ENCODE peak calls at places on chromosomes 3 and 15, in five cellular contexts. One of them, this sample, is unnamed.

GRCh38 chr3:57928511-57928910 is 79.7 kb upstream of the FLNB start:
- ATAC-seq in GM12878: no peak
- ATAC-seq in upper lobe of left lung: no peak
- ATAC-seq in K562: no peak
- ATAC-seq in HepG2: no peak
- ATAC-seq in this sample: no peak

GRCh38 chr3:50390523-50391177 is 31.3 kb upstream of the TMEM115 start:
- ATAC-seq in GM12878: no peak
- ATAC-seq in upper lobe of left lung: peak; percentile 2
- ATAC-seq in K562: peak; percentile 21
- ATAC-seq in HepG2: peak; percentile 6
- ATAC-seq in this sample: peak; percentile 21

GRCh38 chr3:107668963-107669362 is 146.2 kb downstream of the BBX start:
- ATAC-seq in GM12878: no peak
- ATAC-seq in upper lobe of left lung: no peak
- ATAC-seq in K562: no peak
- ATAC-seq in HepG2: no peak
- ATAC-seq in this sample: no peak

GRCh38 chr3:172853911-172854648 is 103.6 kb downstream of the ECT2 start:
- ATAC-seq in GM12878: no peak
- ATAC-seq in upper lobe of left lung: no peak
- ATAC-seq in K562: no peak
- ATAC-seq in HepG2: no peak
- ATAC-seq in this sample: no peak

GRCh38 chr15:55710286-55710685 is 32.7 kb downstream of the PRTG start:
- ATAC-seq in GM12878: no peak
- ATAC-seq in upper lobe of left lung: no peak
- ATAC-seq in K562: no peak
- ATAC-seq in HepG2: no peak
- ATAC-seq in this sample: no peak

GRCh38 chr15:71748327-71748726 is 62.0 kb upstream of the NR2E3 start:
- ATAC-seq in GM12878: peak; percentile 49
- ATAC-seq in upper lobe of left lung: no peak
- ATAC-seq in K562: no peak
- ATAC-seq in HepG2: no peak
- ATAC-seq in this sample: no peak

GRCh38 chr3:66144792-66145733 is 75.7 kb upstream of the SLC25A26 start:
- ATAC-seq in GM12878: no peak
- ATAC-seq in upper lobe of left lung: no peak
- ATAC-seq in K562: no peak
- ATAC-seq in HepG2: no peak
- ATAC-seq in this sample: no peak

GRCh38 chr3:143784446-143784845 is 63.8 kb downstream of the SLC9A9 start:
- ATAC-seq in GM12878: no peak
- ATAC-seq in upper lobe of left lung: no peak
- ATAC-seq in K562: no peak
- ATAC-seq in HepG2: no peak
- ATAC-seq in this sample: no peak

GRCh38 chr3:66350601-66351000 is 129.8 kb downstream of the SLC25A26 start:
- ATAC-seq in GM12878: no peak
- ATAC-seq in upper lobe of left lung: no peak
- ATAC-seq in K562: no peak
- ATAC-seq in HepG2: no peak
- ATAC-seq in this sample: no peak

GRCh38 chr15:101194246-101195138 is 57.4 kb downstream of the CHSY1 start:
- ATAC-seq in GM12878: no peak
- ATAC-seq in upper lobe of left lung: no peak
- ATAC-seq in K562: no peak
- ATAC-seq in HepG2: no peak
- ATAC-seq in this sample: peak; percentile 46

GRCh38 chr15:70320077-70320830 is 222.5 kb upstream of the TLE3 start:
- ATAC-seq in GM12878: peak; percentile 55
- ATAC-seq in upper lobe of left lung: no peak
- ATAC-seq in K562: no peak
- ATAC-seq in HepG2: no peak
- ATAC-seq in this sample: no peak

GRCh38 chr3:80350771-80351170 is 583.0 kb upstream of the ROBO1 start:
- ATAC-seq in GM12878: no peak
- ATAC-seq in upper lobe of left lung: no peak
- ATAC-seq in K562: no peak
- ATAC-seq in HepG2: no peak
- ATAC-seq in this sample: no peak

GRCh38 chr15:59595434-59595915 is 16.1 kb upstream of the GCNT3 start:
- ATAC-seq in GM12878: no peak
- ATAC-seq in upper lobe of left lung: no peak
- ATAC-seq in K562: no peak
- ATAC-seq in HepG2: peak; percentile 78
- ATAC-seq in this sample: no peak

GRCh38 chr15:25052191-25052999 is 97.6 kb downstream of the SNRPN start:
- ATAC-seq in GM12878: no peak
- ATAC-seq in upper lobe of left lung: no peak
- ATAC-seq in K562: no peak
- ATAC-seq in HepG2: no peak
- ATAC-seq in this sample: no peak

GRCh38 chr3:4645468-4645867 is 152.3 kb downstream of the ITPR1 start:
- ATAC-seq in GM12878: no peak
- ATAC-seq in upper lobe of left lung: no peak
- ATAC-seq in K562: no peak
- ATAC-seq in HepG2: no peak
- ATAC-seq in this sample: no peak

GRCh38 chr3:53677406-53677805 is 168.8 kb downstream of the CHDH start:
- ATAC-seq in GM12878: peak; percentile 35
- ATAC-seq in upper lobe of left lung: peak; percentile 54
- ATAC-seq in K562: peak; percentile 65
- ATAC-seq in HepG2: peak; percentile 96
- ATAC-seq in this sample: no peak

GRCh38 chr3:159992601-159993000 is 4.0 kb downstream of the IL12A start:
- ATAC-seq in GM12878: no peak
- ATAC-seq in upper lobe of left lung: no peak
- ATAC-seq in K562: no peak
- ATAC-seq in HepG2: no peak
- ATAC-seq in this sample: no peak

GRCh38 chr3:159987291-159987711 is 1.3 kb upstream of the IL12A start:
- ATAC-seq in GM12878: peak; percentile 7
- ATAC-seq in upper lobe of left lung: no peak
- ATAC-seq in K562: no peak
- ATAC-seq in HepG2: peak; percentile 49
- ATAC-seq in this sample: no peak

GRCh38 chr3:159991591-159991990 is 3.0 kb downstream of the IL12A start:
- ATAC-seq in GM12878: no peak
- ATAC-seq in upper lobe of left lung: no peak
- ATAC-seq in K562: no peak
- ATAC-seq in HepG2: no peak
- ATAC-seq in this sample: no peak

GRCh38 chr3:159989973-159990846 is 1.6 kb downstream of the IL12A start:
- ATAC-seq in GM12878: peak; percentile 3
- ATAC-seq in upper lobe of left lung: no peak
- ATAC-seq in K562: peak; percentile 16
- ATAC-seq in HepG2: peak; percentile 36
- ATAC-seq in this sample: no peak

GRCh38 chr3:159988617-159989251 is at the start of gene IL12A:
- ATAC-seq in GM12878: peak; percentile 92
- ATAC-seq in upper lobe of left lung: peak; percentile 93
- ATAC-seq in K562: peak; percentile 99
- ATAC-seq in HepG2: peak; percentile 98
- ATAC-seq in this sample: peak; percentile 92
- TF ChIP-seq POLR2AphosphoS5 in GM12878: no peak
- TF ChIP-seq POLR2AphosphoS5 in upper lobe of left lung: no peak
- TF ChIP-seq POLR2AphosphoS5 in K562: no peak
- TF ChIP-seq POLR2AphosphoS5 in HepG2: no peak
- TF ChIP-seq POLR2AphosphoS5 in this sample: peak; percentile 15

GRCh38 chr15:99574502-99574901 is 8.7 kb downstream of the MEF2A start:
- ATAC-seq in GM12878: no peak
- ATAC-seq in upper lobe of left lung: no peak
- ATAC-seq in K562: no peak
- ATAC-seq in HepG2: no peak
- ATAC-seq in this sample: no peak
- H3K27ac ChIP-seq in GM12878: no peak overlapping the region
- H3K27ac ChIP-seq in upper lobe of left lung: no peak overlapping the region
- H3K27ac ChIP-seq in K562: no peak overlapping the region
- H3K27ac ChIP-seq in HepG2: no peak overlapping the region
- H3K27ac ChIP-seq in this sample: no peak overlapping the region

GRCh38 chr15:35290301-35290721 is 205.2 kb upstream of the NANOGP8 start:
- ATAC-seq in GM12878: no peak
- ATAC-seq in upper lobe of left lung: no peak
- ATAC-seq in K562: no peak
- ATAC-seq in HepG2: no peak
- ATAC-seq in this sample: no peak
- TF ChIP-seq EP300 in GM12878: no peak
- TF ChIP-seq EP300 in upper lobe of left lung: no peak
- TF ChIP-seq EP300 in K562: no peak
- TF ChIP-seq EP300 in HepG2: no peak
- TF ChIP-seq EP300 in this sample: no peak

GRCh38 chr15:75042730-75043508 is 19.5 kb downstream of the PPCDC start:
- ATAC-seq in GM12878: peak; percentile 79
- ATAC-seq in upper lobe of left lung: peak; percentile 85
- ATAC-seq in K562: peak; percentile 66
- ATAC-seq in HepG2: peak; percentile 77
- ATAC-seq in this sample: peak; percentile 31
- TF ChIP-seq POLR2AphosphoS5 in GM12878: peak; percentile 95
- TF ChIP-seq POLR2AphosphoS5 in upper lobe of left lung: peak; percentile 95
- TF ChIP-seq POLR2AphosphoS5 in K562: peak; percentile 20
- TF ChIP-seq POLR2AphosphoS5 in HepG2: peak; percentile 23
- TF ChIP-seq POLR2AphosphoS5 in this sample: peak; percentile 9